ENCODE peak calls at places on chromosome 9, in six cellular contexts. U is ecto neural progenitor cell; V is effector memory CD4-positive, alpha-beta T cell; R is Calu3; O is GM10248; M is memory B cell. Z is an unnamed sample.

GRCh38 chr9:133715295-133715865 is 22.8 kb downstream of the SARDH start:
- DNase-seq in U (no peak), V (no peak), R (no peak), O (no peak), M (no peak), Z (peak; percentile 21)

GRCh38 chr9:129898205-129898604 is 62.9 kb downstream of the USP20 start:
- DNase-seq in U (no peak), V (no peak), R (no peak), O (no peak), M (no peak), Z (no peak)

GRCh38 chr9:33676746-33677505 is 118.4 kb upstream of the PRSS3 start:
- DNase-seq in U (peak; percentile 83), V (peak; percentile 0), R (no peak), O (peak; percentile 15), M (peak; percentile 29), Z (peak; percentile 63)

GRCh38 chr9:89234186-89234585 is 55.6 kb upstream of the SHC3 start:
- DNase-seq in U (no peak), V (no peak), R (no peak), O (no peak), M (no peak), Z (no peak)

GRCh38 chr9:14061921-14062320 is 252.0 kb downstream of the NFIB start:
- DNase-seq in U (no peak), V (no peak), R (no peak), O (no peak), M (no peak), Z (no peak)

GRCh38 chr9:132144708-132145365 is 17.0 kb upstream of the NTNG2 start:
- DNase-seq in U (no peak), V (no peak), R (no peak), O (no peak), M (no peak), Z (no peak)

GRCh38 chr9:92686954-92687353 is 17.0 kb upstream of the IPPK start:
- DNase-seq in U (no peak), V (no peak), R (no peak), O (no peak), M (no peak), Z (peak; percentile 50)

GRCh38 chr9:74645007-74645639 is 148.0 kb downstream of the RORB start:
- DNase-seq in U (no peak), V (no peak), R (peak; percentile 7), O (peak; percentile 11), M (no peak), Z (no peak)

GRCh38 chr9:113471566-113471965 is 8.0 kb downstream of the RGS3 start:
- DNase-seq in U (no peak), V (no peak), R (no peak), O (no peak), M (no peak), Z (peak; percentile 41)

GRCh38 chr9:35112257-35113020 is 3.2 kb downstream of the ATOSB start:
- DNase-seq in U (no peak), V (no peak), R (no peak), O (no peak), M (no peak), Z (no peak)

GRCh38 chr9:134355561-134356278 is 29.5 kb downstream of the RXRA start:
- DNase-seq in U (no peak), V (no peak), R (peak; percentile 19), O (no peak), M (no peak), Z (no peak)

GRCh38 chr9:71119746-71120145 is 1.7 kb downstream of the TRPM3 start:
- DNase-seq in U (no peak), V (no peak), R (no peak), O (no peak), M (no peak), Z (peak; percentile 36)

GRCh38 chr9:87950765-87951488 is 23.4 kb downstream of the CDK20 start:
- DNase-seq in U (no peak), V (no peak), R (peak; percentile 12), O (peak; percentile 43), M (no peak), Z (no peak)

GRCh38 chr9:93826209-93826608 is 128.9 kb downstream of the BARX1 start:
- DNase-seq in U (peak; percentile 54), V (no peak), R (no peak), O (peak; percentile 43), M (peak; percentile 32), Z (peak; percentile 87)

GRCh38 chr9:109619310-109619709 is 121.2 kb upstream of the PTPN3 start:
- DNase-seq in U (no peak), V (no peak), R (no peak), O (no peak), M (no peak), Z (no peak)

GRCh38 chr9:127876764-127877562 is 512 bp downstream of the AK1 start:
- DNase-seq in U (no peak), V (no peak), R (no peak), O (no peak), M (no peak), Z (no peak)

Z was measured in H9.